ENCODE peak calls at places on chromosomes 2 and 18, in four cellular contexts. One of them, this sample, is unnamed.

GRCh38 chr2:207546822-207547221 is 17.1 kb downstream of the CREB1 start:
- DNase-seq in fibroblast of pulmonary artery: peak
- DNase-seq in keratinocyte: no peak
- DNase-seq in pancreas: no peak
- DNase-seq in this sample: no peak

GRCh38 chr2:120593921-120594686 is 141.6 kb upstream of the GLI2 start:
- DNase-seq in keratinocyte: no peak
- DNase-seq in pancreas: no peak
- DNase-seq in fibroblast of pulmonary artery: no peak
- DNase-seq in this sample: no peak

GRCh38 chr2:80073134-80073561 is 231.4 kb downstream of the LRRTM1 start:
- DNase-seq in pancreas: no peak
- DNase-seq in fibroblast of pulmonary artery: peak
- DNase-seq in keratinocyte: peak
- DNase-seq in this sample: peak

GRCh38 chr2:30233142-30233961 is 2.0 kb downstream of the LBH start:
- DNase-seq in keratinocyte: no peak
- DNase-seq in fibroblast of pulmonary artery: no peak
- DNase-seq in pancreas: no peak
- DNase-seq in this sample: no peak

GRCh38 chr2:241501099-241501541 is 7.3 kb downstream of the STK25 start:
- DNase-seq in keratinocyte: no peak
- DNase-seq in fibroblast of pulmonary artery: no peak
- DNase-seq in pancreas: no peak
- DNase-seq in this sample: no peak

GRCh38 chr2:88871336-88871735 is 179.9 kb downstream of the RPIA start:
- DNase-seq in pancreas: no peak
- DNase-seq in keratinocyte: no peak
- DNase-seq in fibroblast of pulmonary artery: no peak
- DNase-seq in this sample: no peak

GRCh38 chr2:118443596-118443995 is 355.3 kb downstream of the INSIG2 start:
- DNase-seq in keratinocyte: no peak
- DNase-seq in fibroblast of pulmonary artery: peak
- DNase-seq in pancreas: no peak
- DNase-seq in this sample: peak

GRCh38 chr2:62505649-62506420 is at the start of gene TMEM17:
- DNase-seq in keratinocyte: no peak
- DNase-seq in fibroblast of pulmonary artery: peak
- DNase-seq in pancreas: peak
- DNase-seq in this sample: peak

GRCh38 chr2:80560298-80560697 is 255.7 kb upstream of the LRRTM1 start:
- DNase-seq in keratinocyte: no peak
- DNase-seq in fibroblast of pulmonary artery: no peak
- DNase-seq in pancreas: no peak
- DNase-seq in this sample: no peak

GRCh38 chr2:240420206-240420899 is 15.1 kb upstream of the GPC1 start:
- DNase-seq in pancreas: no peak
- DNase-seq in fibroblast of pulmonary artery: no peak
- DNase-seq in keratinocyte: no peak
- DNase-seq in this sample: no peak

GRCh38 chr2:43266692-43267091 is 40.3 kb upstream of the ZFP36L2 start:
- DNase-seq in pancreas: no peak
- DNase-seq in fibroblast of pulmonary artery: no peak
- DNase-seq in keratinocyte: no peak
- DNase-seq in this sample: no peak

GRCh38 chr2:240567137-240567871 is 980 bp upstream of the RNPEPL1 start:
- DNase-seq in pancreas: peak
- DNase-seq in keratinocyte: no peak
- DNase-seq in fibroblast of pulmonary artery: no peak
- DNase-seq in this sample: no peak

GRCh38 chr2:240593703-240594451 is 7.3 kb downstream of the CAPN10 start:
- DNase-seq in pancreas: peak
- DNase-seq in keratinocyte: no peak
- DNase-seq in fibroblast of pulmonary artery: no peak
- DNase-seq in this sample: no peak

GRCh38 chr2:70748002-70748779 is 19.8 kb downstream of the ADD2 start:
- DNase-seq in fibroblast of pulmonary artery: no peak
- DNase-seq in keratinocyte: no peak
- DNase-seq in pancreas: no peak
- DNase-seq in this sample: no peak

GRCh38 chr2:32061430-32061829 is 1.9 kb upstream of the SPAST start:
- DNase-seq in fibroblast of pulmonary artery: no peak
- DNase-seq in keratinocyte: no peak
- DNase-seq in pancreas: no peak
- DNase-seq in this sample: no peak

GRCh38 chr2:42673989-42674564 is 89.9 kb downstream of the OXER1 start:
- DNase-seq in fibroblast of pulmonary artery: no peak
- DNase-seq in pancreas: no peak
- DNase-seq in keratinocyte: no peak
- DNase-seq in this sample: no peak

GRCh38 chr18:63213331-63213900 is 106.2 kb downstream of the BCL2 start:
- DNase-seq in keratinocyte: no peak
- DNase-seq in fibroblast of pulmonary artery: peak
- DNase-seq in pancreas: no peak
- DNase-seq in this sample: no peak

GRCh38 chr2:39620067-39620466 is 45.6 kb upstream of the TMEM178A start:
- DNase-seq in pancreas: peak
- DNase-seq in fibroblast of pulmonary artery: peak
- DNase-seq in keratinocyte: no peak
- DNase-seq in this sample: peak

GRCh38 chr18:45730832-45731545 is 7.0 kb downstream of the SLC14A1 start:
- DNase-seq in keratinocyte: no peak
- DNase-seq in pancreas: no peak
- DNase-seq in fibroblast of pulmonary artery: no peak
- DNase-seq in this sample: no peak

GRCh38 chr2:126664639-126665038 is 8.7 kb downstream of the GYPC start:
- DNase-seq in fibroblast of pulmonary artery: no peak
- DNase-seq in pancreas: no peak
- DNase-seq in keratinocyte: no peak
- DNase-seq in this sample: no peak

GRCh38 chr2:197358927-197359326 is 48.3 kb upstream of the ANKRD44 start:
- DNase-seq in pancreas: no peak
- DNase-seq in keratinocyte: no peak
- DNase-seq in fibroblast of pulmonary artery: no peak
- DNase-seq in this sample: no peak

GRCh38 chr2:197357986-197358385 is 47.4 kb upstream of the ANKRD44 start:
- DNase-seq in fibroblast of pulmonary artery: no peak
- DNase-seq in keratinocyte: no peak
- DNase-seq in pancreas: no peak
- DNase-seq in this sample: no peak

GRCh38 chr2:197356136-197356535 is 45.6 kb upstream of the ANKRD44 start:
- DNase-seq in keratinocyte: no peak
- DNase-seq in pancreas: no peak
- DNase-seq in fibroblast of pulmonary artery: peak
- DNase-seq in this sample: no peak

GRCh38 chr2:197360744-197361156 is 50.2 kb upstream of the ANKRD44 start:
- DNase-seq in pancreas: no peak
- DNase-seq in fibroblast of pulmonary artery: no peak
- DNase-seq in keratinocyte: no peak
- DNase-seq in this sample: peak

GRCh38 chr2:197359859-197360258 is 49.3 kb upstream of the ANKRD44 start:
- DNase-seq in fibroblast of pulmonary artery: no peak
- DNase-seq in pancreas: no peak
- DNase-seq in keratinocyte: no peak
- DNase-seq in this sample: no peak
- TF ChIP-seq CTCF in fibroblast of pulmonary artery: no peak
- TF ChIP-seq CTCF in pancreas: no peak
- TF ChIP-seq CTCF in keratinocyte: no peak
- TF ChIP-seq CTCF in this sample: peak

DNA sequence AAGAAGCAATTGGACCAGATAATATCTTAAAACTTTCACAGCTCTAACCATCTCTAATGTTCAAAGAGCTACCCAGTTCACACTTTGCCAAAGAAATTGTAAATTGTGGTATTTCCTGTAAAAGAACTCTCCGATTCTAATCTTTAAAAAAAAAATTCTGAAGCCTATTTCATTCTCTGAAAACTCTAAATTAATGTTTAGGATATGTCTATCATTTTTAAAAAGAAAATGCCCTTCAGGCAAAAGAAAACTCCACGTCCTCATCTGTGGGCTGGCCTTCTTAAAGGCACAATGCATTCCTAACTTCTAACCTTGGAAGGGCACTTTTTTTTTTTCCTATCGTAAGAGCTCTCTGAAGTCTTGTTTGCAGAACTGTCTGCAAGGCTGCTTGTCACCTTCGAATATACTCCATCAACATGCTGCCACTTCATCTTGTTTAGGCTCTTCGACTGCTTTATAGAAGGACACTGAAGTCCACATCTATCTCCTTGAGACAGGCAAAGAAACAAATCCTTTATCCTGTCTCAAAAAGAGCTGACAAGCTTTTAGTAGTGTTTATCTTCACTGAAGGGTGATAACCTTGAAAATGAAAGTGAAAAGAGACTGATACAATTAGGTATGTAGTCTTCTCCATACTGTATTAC is 124.3 kb upstream of the SLC39A10 start:
- DNase-seq in pancreas: no peak
- DNase-seq in keratinocyte: no peak
- DNase-seq in fibroblast of pulmonary artery: peak
- DNase-seq in this sample: no peak
- H3K4me3 ChIP-seq in pancreas: no peak
- H3K4me3 ChIP-seq in keratinocyte: no peak
- H3K4me3 ChIP-seq in fibroblast of pulmonary artery: peak
- H3K4me3 ChIP-seq in this sample: no peak

GRCh38 chr2:15189236-15189635 is 371.9 kb downstream of the NBAS start:
- DNase-seq in keratinocyte: no peak
- DNase-seq in fibroblast of pulmonary artery: no peak
- DNase-seq in pancreas: no peak
- DNase-seq in this sample: no peak
- TF ChIP-seq CTCF in keratinocyte: no peak
- TF ChIP-seq CTCF in fibroblast of pulmonary artery: no peak
- TF ChIP-seq CTCF in pancreas: no peak
- TF ChIP-seq CTCF in this sample: peak

DNA sequence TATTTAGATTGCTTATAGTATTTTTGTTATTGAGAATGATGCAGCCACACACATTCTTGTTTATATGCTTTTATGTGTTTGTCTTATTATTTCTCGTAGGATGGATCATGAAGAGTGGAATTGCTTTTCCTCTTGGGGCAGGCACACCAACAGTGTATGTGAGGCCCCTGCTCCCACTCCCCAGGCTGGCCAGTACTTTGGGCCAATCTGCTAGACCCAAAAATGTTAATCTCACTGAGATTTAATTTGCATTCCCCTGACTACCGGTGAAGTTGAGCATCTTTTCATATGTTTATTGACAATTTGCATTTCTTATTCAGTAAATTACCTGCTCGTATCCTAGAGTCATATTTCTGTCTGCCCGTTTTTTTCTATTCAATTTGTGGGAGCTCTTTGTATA is 4.7 kb upstream of the MYCN start:
- DNase-seq in pancreas: no peak
- DNase-seq in fibroblast of pulmonary artery: no peak
- DNase-seq in keratinocyte: no peak
- DNase-seq in this sample: no peak
- H3K4me3 ChIP-seq in pancreas: no peak
- H3K4me3 ChIP-seq in fibroblast of pulmonary artery: no peak
- H3K4me3 ChIP-seq in keratinocyte: no peak
- H3K4me3 ChIP-seq in this sample: no peak

DNA sequence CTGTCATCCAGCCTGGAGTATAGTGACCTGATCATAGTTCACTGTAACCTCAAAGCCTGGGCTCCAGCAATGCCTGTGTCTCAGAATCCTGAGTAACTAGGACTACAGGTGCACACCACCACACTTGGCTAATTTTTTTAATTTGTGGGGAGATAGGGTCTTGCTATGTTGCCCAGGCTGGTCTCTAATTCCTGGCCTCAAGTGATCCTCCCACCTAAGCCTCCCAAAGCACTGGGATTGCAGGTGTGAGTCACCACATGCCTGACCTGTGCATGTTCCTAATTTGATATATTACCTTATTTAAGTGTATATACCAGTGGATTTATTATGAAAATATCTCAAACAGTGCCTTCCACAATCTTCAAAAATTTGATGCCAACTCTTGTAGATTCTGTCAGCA is 123.6 kb upstream of the XIRP2 start:
- DNase-seq in keratinocyte: no peak
- DNase-seq in pancreas: no peak
- DNase-seq in fibroblast of pulmonary artery: no peak
- DNase-seq in this sample: no peak
- TF ChIP-seq CTCF in keratinocyte: no peak
- TF ChIP-seq CTCF in pancreas: no peak
- TF ChIP-seq CTCF in fibroblast of pulmonary artery: no peak
- TF ChIP-seq CTCF in this sample: no peak

This sample was measured in HFF-Myc.